ENCODE peak calls at places on chromosomes 7 and 10, in five cellular contexts. D is tibial nerve; U is cardiac muscle cell; W is effector memory CD4-positive, alpha-beta T cell; N is H9. F is an unnamed sample. For H3K4me1, the result is how much of the 10 kb centered on the place peaks cover.

GRCh38 chr10:43043342-43043772 is 33.5 kb upstream of the RET start:
- DNase-seq in D (no peak), U (no peak), W (no peak), N (no peak), F (no peak)

GRCh38 chr7:68776326-68776725 is 821.9 kb upstream of the AUTS2 start:
- DNase-seq in D (no peak), U (no peak), W (no peak), N (no peak), F (no peak)

GRCh38 chr10:7707102-7707501 is 4.0 kb downstream of the ITIH2 start:
- DNase-seq in D (no peak), U (no peak), W (no peak), N (no peak), F (no peak)

GRCh38 chr7:130134106-130134636 is 63.8 kb downstream of the KLHDC10 start:
- DNase-seq in D (no peak), U (no peak), W (no peak), N (no peak), F (no peak)

GRCh38 chr7:151759591-151760042 is 117.3 kb downstream of the PRKAG2 start:
- DNase-seq in D (no peak), U (peak), W (peak), N (peak), F (peak)

GRCh38 chr7:38428040-38428439 is 154.6 kb upstream of the TARP start:
- DNase-seq in D (no peak), U (no peak), W (no peak), N (no peak), F (no peak)

GRCh38 chr7:72072901-72073300 is 339.2 kb downstream of the CALN1 start:
- DNase-seq in D (no peak), U (no peak), W (no peak), N (no peak), F (no peak)

GRCh38 chr10:129467346-129468119 is 492 bp downstream of the MGMT start:
- DNase-seq in D (no peak), U (no peak), W (no peak), N (no peak), F (no peak)

GRCh38 chr7:36810476-36810875 is 86.2 kb upstream of the AOAH start:
- DNase-seq in D (no peak), U (no peak), W (no peak), N (no peak), F (no peak)

GRCh38 chr7:93828260-93828659 is 62.3 kb downstream of the TFPI2 start:
- DNase-seq in D (no peak), U (no peak), W (no peak), N (no peak), F (no peak)

GRCh38 chr7:100472121-100472851 is 6.7 kb downstream of the TSC22D4 start:
- DNase-seq in D (no peak), U (no peak), W (no peak), N (no peak), F (no peak)

GRCh38 chr10:106672517-106673175 is 491.9 kb downstream of the SORCS1 start:
- DNase-seq in D (no peak), U (no peak), W (no peak), N (no peak), F (no peak)

GRCh38 chr10:44857363-44858016 is 53.6 kb upstream of the TMEM72 start:
- DNase-seq in D (peak), U (peak), W (no peak), N (peak), F (peak)

GRCh38 chr7:36005876-36006275 is 147.2 kb upstream of the EEPD1 start:
- DNase-seq in D (no peak), U (no peak), W (no peak), N (no peak), F (no peak)

GRCh38 chr7:15801565-15801964 is 115.1 kb upstream of the MEOX2 start:
- DNase-seq in D (peak), U (peak), W (no peak), N (no peak), F (no peak)

GRCh38 chr7:29299986-29300609 is 105.5 kb downstream of the CHN2 start:
- DNase-seq in D (no peak), U (no peak), W (no peak), N (no peak), F (no peak)

GRCh38 chr10:23338155-23338828 is 6.3 kb downstream of the C10orf67 start:
- DNase-seq in D (no peak), U (no peak), W (no peak), N (peak), F (no peak)

GRCh38 chr7:158740657-158741293 is 36.2 kb upstream of the NCAPG2 start:
- DNase-seq in D (no peak), U (no peak), W (no peak), N (no peak), F (no peak)

DNA sequence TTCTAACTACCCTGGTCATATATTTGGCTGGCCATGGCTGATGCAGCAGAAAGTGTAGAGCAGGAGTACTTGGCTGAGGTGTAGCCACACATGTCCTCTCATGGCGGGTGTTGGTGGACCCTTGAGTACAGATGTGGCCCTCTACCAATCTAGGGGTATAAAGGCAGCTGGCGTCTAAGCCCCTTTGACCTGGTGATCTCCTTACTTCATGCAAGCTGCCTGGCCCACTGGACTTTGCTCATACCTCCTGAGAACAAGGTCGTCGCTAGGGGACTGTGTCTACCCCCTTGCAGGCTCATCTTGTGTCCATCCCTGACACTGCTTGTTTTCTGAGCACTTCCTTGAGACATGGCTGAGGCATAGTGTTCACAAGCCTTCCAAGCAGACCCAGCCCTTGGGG is 287.8 kb downstream of the RPS24 start:
- DNase-seq in D (no peak), U (no peak), W (no peak), N (no peak), F (no peak)
- H3K27ac ChIP-seq in D (no peak), U (no peak), W (no peak), N (no peak), F (no peak)

GRCh38 chr7:106070567-106071254 is 41.4 kb downstream of the SYPL1 start:
- DNase-seq in D (no peak), U (no peak), W (no peak), N (no peak), F (no peak)

GRCh38 chr7:106070201-106070551 is 41.9 kb downstream of the SYPL1 start:
- DNase-seq in D (no peak), U (no peak), W (no peak), N (no peak), F (no peak)

GRCh38 chr7:106068986-106069385 is 43.1 kb downstream of the SYPL1 start:
- DNase-seq in D (no peak), U (no peak), W (no peak), N (no peak), F (no peak)

GRCh38 chr7:106068538-106068961 is 43.6 kb downstream of the SYPL1 start:
- DNase-seq in D (no peak), U (no peak), W (no peak), N (no peak), F (no peak)

GRCh38 chr7:106069471-106070200 is 42.5 kb downstream of the SYPL1 start:
- DNase-seq in D (no peak), U (no peak), W (no peak), N (no peak), F (no peak)
- H3K4me1 ChIP-seq in D (under half), U (under half), W (under half), N (under half), F (under half)

GRCh38 chr7:31058688-31059087 is 6.6 kb downstream of the ADCYAP1R1 start:
- DNase-seq in D (no peak), U (no peak), W (no peak), N (no peak), F (no peak)
- H3K27ac ChIP-seq in D (no peak), U (no peak), W (no peak), N (no peak), F (no peak)

DNA sequence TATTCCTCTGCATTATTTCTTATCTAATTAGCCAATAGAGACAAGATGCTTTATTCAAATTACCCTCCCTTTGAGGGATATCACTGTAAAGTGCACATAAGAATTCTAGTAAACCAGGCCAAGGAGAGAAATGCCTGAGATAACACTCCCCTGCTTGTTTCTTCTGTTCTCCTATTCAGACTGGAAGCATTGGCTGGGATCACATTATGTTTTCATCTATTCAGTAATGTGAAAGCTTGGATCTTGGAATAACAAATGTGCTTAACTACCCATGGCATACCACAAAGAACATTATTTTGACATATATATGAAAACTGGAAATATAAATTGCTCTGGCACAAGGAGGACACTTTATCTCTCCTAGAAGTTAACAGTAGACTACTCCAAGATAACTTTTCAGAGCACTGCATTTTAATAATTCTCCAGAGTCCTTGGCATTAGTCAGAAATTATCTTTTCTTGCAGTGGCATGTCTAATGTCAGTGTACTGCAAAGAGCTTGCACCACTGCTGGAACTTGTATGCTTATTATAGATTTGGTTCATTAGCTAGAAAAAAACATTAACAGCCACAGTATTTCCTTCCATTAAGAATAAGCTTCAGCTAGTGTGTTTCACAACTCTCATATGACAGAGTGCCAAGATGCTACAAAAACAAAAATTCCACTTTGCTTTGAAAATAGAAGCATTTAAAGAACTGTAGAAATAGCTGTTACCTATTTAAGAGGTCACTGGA is 169.3 kb upstream of the LRRN3 start:
- DNase-seq in D (no peak), U (no peak), W (no peak), N (no peak), F (no peak)
- H3K4me1 ChIP-seq in D (under half), U (under half), W (under half), N (under half), F (under half)

GRCh38 chr7:128838109-128838779 is 8.0 kb downstream of the FLNC start:
- DNase-seq in D (no peak), U (no peak), W (no peak), N (no peak), F (no peak)

GRCh38 chr7:128836729-128837348 is 6.6 kb downstream of the FLNC start:
- DNase-seq in D (no peak), U (no peak), W (no peak), N (no peak), F (no peak)

GRCh38 chr7:128835790-128836641 is 5.8 kb downstream of the FLNC start:
- DNase-seq in D (no peak), U (no peak), W (no peak), N (no peak), F (no peak)

GRCh38 chr7:128838981-128839731 is 8.9 kb downstream of the FLNC start:
- DNase-seq in D (no peak), U (no peak), W (no peak), N (no peak), F (no peak)

DNA sequence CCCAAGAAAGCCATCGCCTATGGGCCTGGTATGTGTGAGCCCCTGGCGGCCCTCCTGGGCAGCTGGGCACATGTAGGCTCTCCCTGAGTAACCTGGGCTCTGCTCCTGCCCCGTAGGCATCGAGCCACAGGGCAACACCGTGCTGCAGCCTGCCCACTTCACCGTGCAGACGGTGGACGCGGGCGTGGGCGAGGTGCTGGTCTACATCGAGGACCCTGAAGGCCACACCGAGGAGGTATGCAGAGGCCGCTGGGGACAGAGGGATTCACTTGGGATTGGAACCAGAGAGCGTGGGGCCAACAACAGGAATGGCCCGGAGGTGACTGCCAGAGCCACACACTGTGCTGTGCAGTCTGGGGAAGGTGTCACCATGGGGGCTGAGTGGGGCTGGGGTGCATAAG is 7.3 kb downstream of the FLNC start:
- DNase-seq in D (no peak), U (no peak), W (no peak), N (no peak), F (no peak)
- H3K27ac ChIP-seq in D (no peak), U (no peak), W (no peak), N (no peak), F (no peak)

DNA sequence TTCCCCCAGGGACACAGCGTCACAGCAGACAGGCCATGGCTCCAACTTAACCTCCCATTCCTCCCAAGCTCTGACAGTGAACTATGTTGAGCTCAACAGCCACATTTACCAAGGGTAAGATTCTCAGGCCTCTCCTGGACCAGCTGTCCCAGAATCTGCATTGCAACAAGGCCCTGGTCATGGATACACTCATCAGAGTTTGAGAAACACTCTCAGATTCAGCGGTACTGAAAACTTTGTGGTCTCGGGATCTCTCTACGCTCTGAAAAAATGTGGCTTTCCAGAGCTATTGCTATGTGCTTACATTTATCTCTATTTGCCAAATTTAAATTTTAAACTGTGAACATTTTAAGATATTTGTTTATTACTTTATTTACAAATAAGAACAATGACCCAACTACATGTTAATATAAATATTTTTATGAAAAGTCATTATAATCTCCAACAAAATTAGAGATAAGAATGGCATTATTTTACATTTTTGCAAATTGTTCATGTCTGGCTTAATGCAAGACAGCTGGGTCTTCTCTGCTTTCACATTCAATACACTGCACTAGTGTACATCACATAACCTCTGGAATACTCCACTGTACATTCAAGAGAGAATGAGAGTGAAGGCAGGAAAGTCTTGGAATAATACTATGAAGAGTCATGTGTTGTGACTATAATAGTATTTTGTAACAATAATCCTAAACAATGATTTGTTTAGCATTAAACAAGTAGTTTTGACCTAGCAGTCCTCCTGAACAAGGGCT is 190.9 kb upstream of the PITRM1 start:
- DNase-seq in D (no peak), U (no peak), W (no peak), N (no peak), F (no peak)
- H3K4me1 ChIP-seq in D (under half), U (under half), W (under half), N (under half), F (under half)

GRCh38 chr7:142797342-142797798 is 26.6 kb downstream of the PRSS2 start:
- DNase-seq in D (no peak), U (no peak), W (no peak), N (no peak), F (no peak)

GRCh38 chr7:142796501-142797341 is 26.0 kb downstream of the PRSS2 start:
- DNase-seq in D (no peak), U (peak), W (no peak), N (peak), F (no peak)

GRCh38 chr7:142795339-142795863 is 24.6 kb downstream of the PRSS2 start:
- DNase-seq in D (no peak), U (no peak), W (peak), N (peak), F (peak)

GRCh38 chr7:142797799-142798377 is 27.1 kb downstream of the PRSS2 start:
- DNase-seq in D (no peak), U (no peak), W (no peak), N (peak), F (no peak)

DNA sequence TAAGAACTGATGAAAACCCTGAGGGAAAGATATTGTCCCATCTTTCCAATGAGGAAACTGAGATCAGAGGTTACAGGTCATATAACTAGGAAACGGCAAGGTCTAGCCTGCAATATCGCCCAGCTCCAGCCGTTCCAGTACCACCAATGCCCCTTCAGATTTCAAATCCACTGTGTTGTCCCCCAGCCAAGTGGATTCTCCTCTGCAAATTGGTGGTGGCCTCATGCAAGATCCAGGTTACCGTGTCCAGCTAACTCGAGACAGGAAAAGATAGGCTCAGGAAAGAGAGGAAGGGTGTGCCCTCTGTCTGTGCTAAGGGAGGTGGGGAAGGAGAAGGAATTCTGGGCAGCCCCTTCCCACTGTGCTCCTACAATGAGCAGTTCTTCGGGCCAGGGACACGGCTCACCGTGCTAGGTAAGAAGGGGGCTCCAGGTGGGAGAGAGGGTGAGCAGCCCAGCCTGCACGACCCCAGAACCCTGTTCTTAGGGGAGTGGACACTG is 25.3 kb downstream of the PRSS2 start:
- DNase-seq in D (no peak), U (no peak), W (no peak), N (peak), F (no peak)
- H3K27ac ChIP-seq in D (peak), U (no peak), W (peak), N (no peak), F (peak)

GRCh38 chr7:23458044-23458443 is 12.2 kb downstream of the IGF2BP3 start:
- DNase-seq in D (no peak), U (no peak), W (no peak), N (no peak), F (no peak)
- H3K4me1 ChIP-seq in D (under half), U (under half), W (under half), N (under half), F (under half)

GRCh38 chr7:154903083-154903731 is 99.7 kb downstream of the PAXIP1 start:
- DNase-seq in D (no peak), U (no peak), W (no peak), N (no peak), F (no peak)

GRCh38 chr7:154906736-154907355 is 96.1 kb downstream of the PAXIP1 start:
- DNase-seq in D (no peak), U (no peak), W (no peak), N (no peak), F (no peak)

GRCh38 chr7:154907651-154908620 is 95.0 kb downstream of the PAXIP1 start:
- DNase-seq in D (no peak), U (no peak), W (no peak), N (no peak), F (no peak)

GRCh38 chr7:154906201-154906600 is 96.7 kb downstream of the PAXIP1 start:
- DNase-seq in D (no peak), U (no peak), W (no peak), N (no peak), F (no peak)

GRCh38 chr7:154905615-154906014 is 97.3 kb downstream of the PAXIP1 start:
- DNase-seq in D (no peak), U (no peak), W (no peak), N (no peak), F (no peak)
- H3K27ac ChIP-seq in D (no peak), U (no peak), W (no peak), N (no peak), F (no peak)